ENCODE peak calls at places on chromosomes 2 and 18, in six cellular contexts. U, T, H, E, X and B are unnamed samples.

GRCh38 chr2:173353556-173353955 is 1.1 kb upstream of the CDCA7 start:
- DNase-seq in T (no peak), E (no peak), U (no peak), H (no peak), X (no peak), B (peak)

GRCh38 chr18:33821503-33821902 is 243.5 kb downstream of the ASXL3 start:
- DNase-seq in H (no peak), X (no peak), T (no peak), E (no peak), U (no peak), B (no peak)

GRCh38 chr2:5742126-5742525 is 49.9 kb downstream of the SOX11 start:
- DNase-seq in E (no peak), H (no peak), U (no peak), X (no peak), T (no peak), B (no peak)

GRCh38 chr2:47015206-47015605 is 99.6 kb upstream of the MCFD2 start:
- DNase-seq in E (no peak), H (peak), X (no peak), U (no peak), T (no peak), B (peak)

GRCh38 chr2:120937736-120938131 is 202.1 kb downstream of the GLI2 start:
- DNase-seq in T (no peak), H (no peak), X (no peak), U (no peak), E (no peak), B (no peak)

GRCh38 chr2:106956879-106957278 is 70.9 kb upstream of the ST6GAL2 start:
- DNase-seq in U (no peak), H (no peak), T (no peak), X (no peak), E (no peak), B (no peak)

GRCh38 chr18:61595615-61596014 is 262.4 kb downstream of the CDH20 start:
- DNase-seq in X (no peak), H (no peak), E (no peak), T (peak), U (no peak), B (no peak)

GRCh38 chr18:67302043-67302442 is 214.5 kb downstream of the DSEL start:
- DNase-seq in U (no peak), E (no peak), H (no peak), T (peak), X (no peak), B (no peak)

GRCh38 chr2:66849128-66849527 is 414.2 kb downstream of the MEIS1 start:
- DNase-seq in E (no peak), H (no peak), X (no peak), U (no peak), T (no peak), B (no peak)

GRCh38 chr2:105660489-105660888 is 84.2 kb upstream of the NCK2 start:
- DNase-seq in H (no peak), T (no peak), E (no peak), U (no peak), X (no peak), B (no peak)

GRCh38 chr2:174597347-174598047 is at the start of gene WIPF1:
- DNase-seq in X (peak), T (peak), H (no peak), E (no peak), U (no peak), B (peak)

GRCh38 chr18:68937204-68937603 is 139.3 kb downstream of the CCDC102B start:
- DNase-seq in U (no peak), H (no peak), X (no peak), E (no peak), T (no peak), B (no peak)

GRCh38 chr2:9149726-9150567 is 56.7 kb upstream of the ASAP2 start:
- DNase-seq in E (no peak), T (no peak), X (no peak), H (no peak), U (no peak), B (no peak)

GRCh38 chr2:151905963-151906632 is 77.9 kb upstream of the ARL5A start:
- DNase-seq in U (no peak), T (no peak), X (peak), H (no peak), E (no peak), B (no peak)

GRCh38 chr2:175439416-175439815 is 257.9 kb upstream of the ATP5MC3 start:
- DNase-seq in U (peak), H (peak), X (no peak), T (no peak), E (peak), B (no peak)

GRCh38 chr18:35818353-35818667 is 154.2 kb upstream of the RMP24 start:
- DNase-seq in T (no peak), E (no peak), X (no peak), U (no peak), H (no peak), B (no peak)

GRCh38 chr18:40868110-40868858 is 1086.8 kb upstream of the PIK3C3 start:
- DNase-seq in E (peak), T (peak), H (peak), U (peak), X (no peak), B (peak)

GRCh38 chr2:12884713-12885282 is 168.1 kb downstream of the TRIB2 start:
- DNase-seq in X (no peak), E (no peak), U (peak), T (peak), H (no peak), B (peak)

GRCh38 chr18:10113156-10114022 is 199.6 kb downstream of the VAPA start:
- DNase-seq in H (no peak), E (no peak), X (no peak), U (no peak), T (peak), B (peak)

GRCh38 chr2:96764253-96764637 is 3.5 kb downstream of the CNNM4 start:
- DNase-seq in E (no peak), U (peak), X (no peak), T (no peak), H (no peak), B (peak)

GRCh38 chr2:98771771-98772521 is 41.0 kb upstream of the MGAT4A start:
- DNase-seq in T (no peak), H (no peak), X (no peak), E (no peak), U (no peak), B (peak)

DNA sequence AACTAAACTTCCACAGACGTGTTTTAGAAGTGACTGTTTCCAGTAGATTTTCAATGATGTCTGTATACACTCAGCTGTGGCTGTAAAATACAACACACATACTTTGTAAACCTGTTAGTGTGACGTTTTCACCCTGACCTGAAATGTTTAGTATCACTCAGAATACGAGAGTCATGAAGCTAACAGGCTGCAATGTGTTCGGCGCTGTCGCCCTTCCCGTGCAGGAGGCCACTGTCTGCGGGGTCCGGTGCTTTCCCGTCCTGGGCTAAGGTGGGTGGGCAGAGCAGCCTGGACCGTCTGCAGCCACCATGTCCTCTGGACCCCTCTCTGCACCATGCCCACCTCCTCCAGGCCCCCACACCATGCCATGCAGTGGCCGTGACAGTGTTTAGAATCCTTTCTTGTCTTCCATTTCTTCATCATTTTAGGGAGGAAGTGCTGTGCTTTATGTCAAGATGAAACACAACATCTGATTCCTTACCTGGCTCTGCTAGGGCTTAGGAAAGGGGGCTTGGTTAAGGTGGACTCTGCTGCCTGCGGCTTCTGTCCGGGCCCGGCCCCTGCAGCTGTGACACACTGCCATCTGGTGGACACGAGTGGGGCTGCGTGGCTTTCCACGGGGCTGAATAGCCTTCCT is 53.8 kb upstream of the RBM44 start:
- DNase-seq in E (peak), X (no peak), H (peak), T (peak), U (peak), B (peak)
- TF ChIP-seq MYC in E (no peak), X (no peak), H (peak), T (no peak), U (no peak), B (no peak)

DNA sequence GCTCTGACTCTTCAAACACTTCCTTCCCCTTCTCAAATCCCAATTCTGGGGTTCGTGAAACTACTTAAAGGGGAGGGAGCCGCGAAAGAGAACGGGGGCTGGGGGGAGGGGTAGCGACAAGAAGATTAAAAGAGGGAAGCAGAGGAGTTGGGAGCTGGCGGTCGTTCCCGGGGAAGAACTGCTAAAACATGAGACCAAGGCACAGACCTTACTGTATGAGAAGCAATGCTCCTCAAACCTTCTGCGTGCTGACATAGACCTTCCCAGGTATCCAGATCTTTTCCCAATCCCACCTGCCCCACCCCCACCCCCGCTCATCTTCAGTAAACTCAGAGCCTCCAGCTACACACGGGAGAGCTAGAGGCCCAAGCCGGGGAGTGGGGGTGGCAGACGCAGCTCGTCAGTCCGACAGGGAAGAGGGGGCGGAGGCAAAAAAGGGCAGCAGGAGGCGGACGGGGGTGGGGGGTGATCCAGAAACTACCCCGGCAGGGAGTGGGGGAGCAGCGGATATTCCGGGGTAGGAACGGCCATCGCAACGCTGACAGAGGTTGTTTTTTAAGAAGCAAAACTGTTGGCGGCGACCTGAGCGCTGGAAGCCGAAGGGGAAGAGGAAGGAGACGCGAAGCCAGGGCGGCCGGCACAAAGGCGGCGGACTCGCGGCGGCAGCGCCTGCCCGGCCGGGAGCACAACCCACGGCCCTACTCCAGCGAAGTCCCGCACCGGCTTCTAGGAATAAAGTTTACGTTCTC is 987 bp downstream of the BAZ2B start:
- DNase-seq in X (peak), H (peak), U (peak), T (peak), E (peak), B (peak)
- TF ChIP-seq POLR2A in X (peak), H (peak), U (peak), T (peak), E (peak), B (peak)

GRCh38 chr2:28544069-28544346 is 48.1 kb downstream of the PLB1 start:
- DNase-seq in T (no peak), U (no peak), E (no peak), X (no peak), H (peak), B (no peak)

GRCh38 chr2:28544915-28545589 is 49.2 kb downstream of the PLB1 start:
- DNase-seq in H (peak), U (no peak), X (no peak), T (no peak), E (no peak), B (peak)

GRCh38 chr2:28545590-28546195 is 49.8 kb downstream of the PLB1 start:
- DNase-seq in T (no peak), E (no peak), U (no peak), X (no peak), H (peak), B (peak)

GRCh38 chr2:28543316-28544068 is 47.6 kb downstream of the PLB1 start:
- DNase-seq in T (no peak), H (no peak), X (no peak), E (no peak), U (no peak), B (no peak)

GRCh38 chr2:28544405-28544914 is 48.6 kb downstream of the PLB1 start:
- DNase-seq in H (peak), X (no peak), E (no peak), U (peak), T (peak), B (no peak)
- TF ChIP-seq MYC in H (peak), X (no peak), E (no peak), U (no peak), T (no peak), B (no peak)

GRCh38 chr2:64359892-64360657 is 93.9 kb upstream of the LGALSL start:
- DNase-seq in T (peak), X (no peak), H (peak), U (peak), E (peak), B (peak)

GRCh38 chr2:64363140-64363539 is 90.8 kb upstream of the LGALSL start:
- DNase-seq in X (no peak), T (no peak), E (no peak), U (no peak), H (no peak), B (no peak)

GRCh38 chr2:64363848-64364247 is 90.1 kb upstream of the LGALSL start:
- DNase-seq in U (no peak), T (no peak), E (no peak), X (no peak), H (no peak), B (no peak)

GRCh38 chr2:64361151-64361938 is 92.6 kb upstream of the LGALSL start:
- DNase-seq in E (no peak), H (no peak), T (no peak), U (no peak), X (no peak), B (no peak)

GRCh38 chr2:64362562-64363026 is 91.4 kb upstream of the LGALSL start:
- DNase-seq in X (no peak), E (no peak), T (no peak), U (no peak), H (no peak), B (no peak)
- TF ChIP-seq POLR2A in X (no peak), E (no peak), T (no peak), U (no peak), H (no peak), B (no peak)

GRCh38 chr18:79765491-79766245 is 32.1 kb upstream of the KCNG2 start:
- DNase-seq in H (no peak), U (no peak), X (no peak), T (no peak), E (no peak), B (no peak)
- TF ChIP-seq MYC in H (no peak), U (no peak), X (no peak), T (no peak), E (no peak), B (no peak)

GRCh38 chr2:200899482-200899881 is 10.3 kb downstream of the NIF3L1 start:
- DNase-seq in T (no peak), E (no peak), U (no peak), H (no peak), X (no peak), B (no peak)

GRCh38 chr2:200905618-200906296 is 16.6 kb downstream of the NIF3L1 start:
- DNase-seq in E (peak), X (no peak), T (peak), H (peak), U (peak), B (peak)

GRCh38 chr2:200901459-200902072 is 12.4 kb downstream of the NIF3L1 start:
- DNase-seq in T (peak), E (peak), H (peak), U (peak), X (peak), B (peak)
- TF ChIP-seq POLR2A in T (no peak), E (no peak), H (no peak), U (no peak), X (no peak), B (no peak)

GRCh38 chr2:181813963-181814565 is 77.5 kb upstream of the ITPRID2 start:
- DNase-seq in U (no peak), E (no peak), H (no peak), T (peak), X (no peak), B (peak)
- TF ChIP-seq MYC in U (no peak), E (no peak), H (no peak), T (no peak), X (no peak), B (no peak)